ENCODE peak calls at places on chromosomes 6 and 20, in eight cellular contexts. X, M, Z, B, D, V, C and I are unnamed samples.

GRCh38 chr6:31068738-31069340 is 43.5 kb downstream of the C6orf15 start:
- DNase-seq in X (peak; percentile 81), M (peak; percentile 33), Z (peak; percentile 38), B (peak; percentile 79), D (peak; percentile 86), V (peak; percentile 82), C (peak; percentile 78), I (peak; percentile 60)

GRCh38 chr6:2738373-2738979 is 12.2 kb downstream of the MYLK4 start:
- DNase-seq in X (no peak), M (peak; percentile 21), Z (no peak), B (peak; percentile 60), D (peak; percentile 79), V (peak; percentile 55), C (peak; percentile 23), I (peak; percentile 34)

GRCh38 chr6:68635706-68636513 is 828 bp downstream of the ADGRB3 start:
- DNase-seq in X (no peak), M (no peak), Z (no peak), B (no peak), D (peak; percentile 23), V (no peak), C (no peak), I (no peak)

GRCh38 chr6:170027111-170028043 is 263.5 kb downstream of the DLL1 start:
- DNase-seq in X (no peak), M (no peak), Z (no peak), B (no peak), D (no peak), V (peak; percentile 4), C (no peak), I (no peak)

GRCh38 chr6:158311193-158311592 is 1.1 kb upstream of the TULP4 start:
- DNase-seq in X (no peak), M (no peak), Z (no peak), B (peak; percentile 11), D (peak; percentile 6), V (no peak), C (no peak), I (no peak)

GRCh38 chr6:10424005-10424404 is 9.1 kb upstream of the TFAP2A start:
- DNase-seq in X (no peak), M (no peak), Z (no peak), B (no peak), D (no peak), V (no peak), C (no peak), I (no peak)

GRCh38 chr20:53738039-53738944 is 144.7 kb upstream of the ZNF217 start:
- DNase-seq in X (peak; percentile 74), M (no peak), Z (no peak), B (peak; percentile 85), D (peak; percentile 83), V (peak; percentile 85), C (peak; percentile 38), I (no peak)

GRCh38 chr6:163782436-163783003 is 368.0 kb downstream of the QKI start:
- DNase-seq in X (no peak), M (no peak), Z (no peak), B (no peak), D (no peak), V (no peak), C (no peak), I (no peak)

GRCh38 chr6:161139766-161140553 is 133.9 kb downstream of the AGPAT4 start:
- DNase-seq in X (peak; percentile 27), M (no peak), Z (no peak), B (no peak), D (no peak), V (peak; percentile 53), C (no peak), I (no peak)

GRCh38 chr6:151389640-151390275 is 1.6 kb downstream of the ZBTB2 start:
- DNase-seq in X (peak; percentile 63), M (no peak), Z (no peak), B (peak; percentile 82), D (peak; percentile 77), V (peak; percentile 59), C (peak; percentile 20), I (no peak)

GRCh38 chr20:46648903-46649649 is 2.2 kb downstream of the SLC13A3 start:
- DNase-seq in X (no peak), M (no peak), Z (no peak), B (no peak), D (no peak), V (no peak), C (no peak), I (no peak)

GRCh38 chr6:96394727-96395126 is 126.9 kb upstream of the UFL1 start:
- DNase-seq in X (no peak), M (no peak), Z (no peak), B (no peak), D (no peak), V (no peak), C (no peak), I (no peak)

GRCh38 chr6:109455161-109455501 is 441 bp downstream of the MICAL1 start:
- DNase-seq in X (no peak), M (no peak), Z (no peak), B (no peak), D (no peak), V (no peak), C (no peak), I (peak; percentile 54)

GRCh38 chr6:119801041-119801440 is 451.5 kb upstream of the MAN1A1 start:
- DNase-seq in X (no peak), M (no peak), Z (no peak), B (no peak), D (no peak), V (no peak), C (no peak), I (no peak)

GRCh38 chr20:57616143-57616951 is 3.9 kb downstream of the ZBP1 start:
- DNase-seq in X (no peak), M (no peak), Z (no peak), B (no peak), D (no peak), V (no peak), C (no peak), I (no peak)

GRCh38 chr20:15039088-15039762 is 701.8 kb upstream of the FLRT3 start:
- DNase-seq in X (peak; percentile 49), M (no peak), Z (no peak), B (no peak), D (no peak), V (no peak), C (no peak), I (no peak)

GRCh38 chr20:32941155-32941885 is 62.9 kb downstream of the SUN5 start:
- DNase-seq in X (no peak), M (no peak), Z (no peak), B (no peak), D (no peak), V (no peak), C (no peak), I (no peak)

GRCh38 chr6:104019075-104019474 is 840.6 kb downstream of the HACE1 start:
- DNase-seq in X (no peak), M (no peak), Z (no peak), B (no peak), D (no peak), V (no peak), C (no peak), I (no peak)

GRCh38 chr6:83536034-83536646 is 23.8 kb downstream of the PRSS35 start:
- DNase-seq in X (no peak), M (peak; percentile 28), Z (no peak), B (peak; percentile 53), D (peak; percentile 69), V (peak; percentile 58), C (no peak), I (no peak)